ENCODE peak calls at places on chromosomes 7 and 10, in seven cellular contexts. C, P, F, J, U, V and L are unnamed samples.

GRCh38 chr7:2093841-2094220 is 138.9 kb downstream of the MAD1L1 start:
- DNase-seq in C (no peak), P (no peak), F (no peak), J (no peak), U (no peak), V (no peak), L (no peak)

GRCh38 chr10:132448248-132448731 is 51.3 kb downstream of the PWWP2B start:
- DNase-seq in C (no peak), P (peak), F (no peak), J (no peak), U (peak), V (no peak), L (no peak)

GRCh38 chr7:115352375-115352774 is 430.5 kb downstream of the MDFIC start:
- DNase-seq in C (no peak), P (no peak), F (no peak), J (no peak), U (peak), V (no peak), L (no peak)

GRCh38 chr7:37558320-37558719 is 109.7 kb upstream of the ELMO1 start:
- DNase-seq in C (no peak), P (no peak), F (no peak), J (no peak), U (no peak), V (no peak), L (no peak)

GRCh38 chr7:113159746-113160339 is 41.5 kb upstream of the SMIM30 start:
- DNase-seq in C (no peak), P (no peak), F (no peak), J (no peak), U (peak), V (peak), L (no peak)

GRCh38 chr7:20214787-20215669 is 2.2 kb downstream of the MACC1 start:
- DNase-seq in C (no peak), P (no peak), F (no peak), J (no peak), U (no peak), V (no peak), L (no peak)

GRCh38 chr7:75737856-75738603 is 711 bp downstream of the HIP1 start:
- DNase-seq in C (no peak), P (no peak), F (no peak), J (no peak), U (no peak), V (peak), L (peak)

GRCh38 chr7:45921699-45922519 is 837 bp upstream of the IGFBP3 start:
- DNase-seq in C (no peak), P (peak), F (peak), J (no peak), U (peak), V (peak), L (peak)

GRCh38 chr7:122949186-122949585 is 46.3 kb downstream of the TAS2R16 start:
- DNase-seq in C (no peak), P (no peak), F (no peak), J (no peak), U (no peak), V (no peak), L (no peak)

GRCh38 chr7:128215281-128215680 is 25.8 kb upstream of the LEP start:
- DNase-seq in C (no peak), P (no peak), F (no peak), J (no peak), U (peak), V (no peak), L (no peak)

GRCh38 chr10:46245381-46245900 is 41.4 kb upstream of the ANTXRL start:
- DNase-seq in C (no peak), P (no peak), F (no peak), J (no peak), U (no peak), V (no peak), L (no peak)

GRCh38 chr7:17706734-17707133 is 233.6 kb downstream of the SNX13 start:
- DNase-seq in C (peak), P (no peak), F (peak), J (no peak), U (peak), V (peak), L (no peak)

GRCh38 chr10:103416436-103417147 is 20.2 kb downstream of the PDCD11 start:
- DNase-seq in C (peak), P (no peak), F (no peak), J (no peak), U (peak), V (peak), L (peak)

GRCh38 chr10:86347856-86348255 is 18.7 kb downstream of the GRID1 start:
- DNase-seq in C (no peak), P (peak), F (no peak), J (no peak), U (no peak), V (no peak), L (no peak)

GRCh38 chr10:132738454-132739224 is 47.3 kb downstream of the NKX6-2 start:
- DNase-seq in C (no peak), P (no peak), F (peak), J (no peak), U (no peak), V (no peak), L (peak)

GRCh38 chr10:22319559-22320558 is 1.0 kb upstream of the BMI1 start:
- DNase-seq in C (no peak), P (peak), F (no peak), J (no peak), U (no peak), V (no peak), L (peak)

GRCh38 chr10:15690031-15690430 is 29.7 kb downstream of the ITGA8 start:
- DNase-seq in C (no peak), P (peak), F (no peak), J (no peak), U (no peak), V (no peak), L (no peak)

GRCh38 chr7:107882766-107883165 is 8.2 kb upstream of the DLD start:
- DNase-seq in C (peak), P (no peak), F (no peak), J (no peak), U (no peak), V (no peak), L (no peak)

GRCh38 chr7:142616121-142616643 is 133.1 kb upstream of the PRSS1 start:
- DNase-seq in C (no peak), P (no peak), F (no peak), J (no peak), U (no peak), V (no peak), L (no peak)

GRCh38 chr7:229184-229964 is 37.0 kb downstream of the FAM20C start:
- DNase-seq in C (no peak), P (no peak), F (no peak), J (no peak), U (peak), V (no peak), L (no peak)

GRCh38 chr10:76209135-76209534 is 777.7 kb downstream of the LRMDA start:
- DNase-seq in C (no peak), P (no peak), F (no peak), J (no peak), U (peak), V (no peak), L (no peak)